ENCODE peak calls at places on chromosomes 16 and 17, in six cellular contexts. V is right atrium auricular region, W is lung, G is tibial nerve, Z is body of pancreas, B is GM23338. U is an unnamed sample.

GRCh38 chr16:31428277-31428597 is at the start of gene COX6A2:
- DNase-seq in V (no peak), W (no peak), G (no peak), Z (no peak), B (peak), U (no peak)

GRCh38 chr16:22732959-22733358 is 81.0 kb upstream of the HS3ST2 start:
- DNase-seq in V (no peak), W (no peak), G (no peak), Z (no peak), B (no peak), U (no peak)

GRCh38 chr17:10314332-10314731 is 58.5 kb downstream of the MYH13 start:
- DNase-seq in V (no peak), W (no peak), G (no peak), Z (no peak), B (no peak), U (no peak)

GRCh38 chr16:4767872-4768548 is 1.0 kb upstream of the ZNF500 start:
- DNase-seq in V (no peak), W (no peak), G (peak), Z (peak), B (no peak), U (no peak)

GRCh38 chr16:85227924-85228462 is 115.7 kb upstream of the CIBAR2 start:
- DNase-seq in V (no peak), W (no peak), G (no peak), Z (no peak), B (peak), U (no peak)

GRCh38 chr17:80941743-80942211 is 49.9 kb upstream of the CHMP6 start:
- DNase-seq in V (no peak), W (no peak), G (no peak), Z (no peak), B (no peak), U (no peak)

GRCh38 chr16:49652441-49653175 is 203.3 kb downstream of the ZNF423 start:
- DNase-seq in V (peak), W (no peak), G (peak), Z (no peak), B (no peak), U (no peak)

GRCh38 chr17:4938670-4939553 is 934 bp downstream of the SLC25A11 start:
- DNase-seq in V (no peak), W (no peak), G (no peak), Z (no peak), B (no peak), U (no peak)

GRCh38 chr17:44636562-44636961 is 19.7 kb upstream of the MEIOC start:
- DNase-seq in V (no peak), W (no peak), G (no peak), Z (no peak), B (peak), U (no peak)

GRCh38 chr17:39981207-39982068 is 831 bp downstream of the PSMD3 start:
- DNase-seq in V (no peak), W (no peak), G (no peak), Z (no peak), B (no peak), U (no peak)

GRCh38 chr17:38982858-38983746 is 15.9 kb upstream of the FBXO47 start:
- DNase-seq in V (no peak), W (no peak), G (peak), Z (peak), B (peak), U (no peak)

GRCh38 chr16:75589301-75589700 is 23.1 kb downstream of the GABARAPL2 start:
- DNase-seq in V (peak), W (no peak), G (no peak), Z (no peak), B (no peak), U (no peak)

GRCh38 chr16:19691161-19691850 is 26.7 kb downstream of the KNOP1 start:
- DNase-seq in V (no peak), W (no peak), G (peak), Z (no peak), B (no peak), U (no peak)

GRCh38 chr16:71807905-71808592 is 585 bp downstream of the AP1G1 start:
- DNase-seq in V (no peak), W (no peak), G (no peak), Z (peak), B (peak), U (peak)

GRCh38 chr16:82631701-82632685 is 5.2 kb downstream of the CDH13 start:
- DNase-seq in V (no peak), W (no peak), G (no peak), Z (no peak), B (peak), U (no peak)

GRCh38 chr17:32275060-32276042 is 9.7 kb downstream of the RHBDL3 start:
- DNase-seq in V (no peak), W (no peak), G (no peak), Z (no peak), B (peak), U (no peak)

GRCh38 chr16:31475949-31476304 is 4.0 kb downstream of the TGFB1I1 start:
- DNase-seq in V (no peak), W (peak), G (no peak), Z (no peak), B (peak), U (no peak)

GRCh38 chr17:57767561-57767960 is 22.5 kb upstream of the CCDC182 start:
- DNase-seq in V (no peak), W (no peak), G (no peak), Z (no peak), B (peak), U (no peak)

GRCh38 chr16:72371307-72372081 is 199.5 kb upstream of the PMFBP1 start:
- DNase-seq in V (no peak), W (no peak), G (no peak), Z (no peak), B (peak), U (no peak)

GRCh38 chr17:69388791-69389442 is 25.6 kb upstream of the MAP2K6 start:
- DNase-seq in V (no peak), W (no peak), G (no peak), Z (no peak), B (no peak), U (no peak)

GRCh38 chr16:68496689-68497088 is 42.4 kb upstream of the ZFP90 start:
- DNase-seq in V (no peak), W (no peak), G (no peak), Z (no peak), B (no peak), U (no peak)

GRCh38 chr17:57861000-57861736 is 11.3 kb upstream of the MRPS23 start:
- DNase-seq in V (no peak), W (peak), G (no peak), Z (peak), B (peak), U (no peak)

GRCh38 chr17:50283714-50284432 is 9.6 kb downstream of the TMEM92 start:
- DNase-seq in V (no peak), W (no peak), G (no peak), Z (no peak), B (no peak), U (no peak)

GRCh38 chr17:79883202-79883601 is 44.0 kb upstream of the CBX4 start:
- DNase-seq in V (no peak), W (no peak), G (no peak), Z (no peak), B (no peak), U (no peak)

GRCh38 chr16:53984936-53985335 is 281.0 kb downstream of the FTO start:
- DNase-seq in V (no peak), W (no peak), G (no peak), Z (no peak), B (no peak), U (no peak)

GRCh38 chr16:30369091-30369937 is 980 bp downstream of the TBC1D10B start:
- DNase-seq in V (no peak), W (no peak), G (no peak), Z (no peak), B (peak), U (no peak)

GRCh38 chr17:18181358-18181757 is 2.3 kb upstream of the ALKBH5 start:
- DNase-seq in V (no peak), W (no peak), G (no peak), Z (no peak), B (no peak), U (no peak)

GRCh38 chr16:85611455-85612190 is 1.5 kb upstream of the GSE1 start:
- DNase-seq in V (peak), W (peak), G (peak), Z (peak), B (peak), U (peak)

GRCh38 chr16:52976539-52977167 is 76.0 kb downstream of the CHD9NB start:
- DNase-seq in V (no peak), W (no peak), G (peak), Z (no peak), B (peak), U (no peak)

GRCh38 chr16:51163366-51163765 is 12.3 kb upstream of the SALL1 start:
- DNase-seq in V (no peak), W (no peak), G (no peak), Z (no peak), B (no peak), U (no peak)

GRCh38 chr17:50467855-50468119 is 893 bp downstream of the CHAD start:
- DNase-seq in V (no peak), W (no peak), G (no peak), Z (no peak), B (no peak), U (peak)

GRCh38 chr17:29176500-29177351 is 3.5 kb downstream of the MYO18A start:
- DNase-seq in V (no peak), W (peak), G (no peak), Z (peak), B (peak), U (no peak)

GRCh38 chr17:80890551-80890930 is 101.1 kb upstream of the CHMP6 start:
- DNase-seq in V (no peak), W (no peak), G (no peak), Z (no peak), B (no peak), U (no peak)

GRCh38 chr16:31386157-31386984 is 6.8 kb upstream of the ITGAD start:
- DNase-seq in V (no peak), W (no peak), G (no peak), Z (peak), B (peak), U (no peak)

GRCh38 chr17:37490022-37490587 is 414 bp downstream of the DUSP14 start:
- DNase-seq in V (no peak), W (peak), G (peak), Z (peak), B (peak), U (peak)
- TF ChIP-seq CTCF in V (peak), W (no peak), G (peak), Z (peak), B (peak), U (no peak)

DNA sequence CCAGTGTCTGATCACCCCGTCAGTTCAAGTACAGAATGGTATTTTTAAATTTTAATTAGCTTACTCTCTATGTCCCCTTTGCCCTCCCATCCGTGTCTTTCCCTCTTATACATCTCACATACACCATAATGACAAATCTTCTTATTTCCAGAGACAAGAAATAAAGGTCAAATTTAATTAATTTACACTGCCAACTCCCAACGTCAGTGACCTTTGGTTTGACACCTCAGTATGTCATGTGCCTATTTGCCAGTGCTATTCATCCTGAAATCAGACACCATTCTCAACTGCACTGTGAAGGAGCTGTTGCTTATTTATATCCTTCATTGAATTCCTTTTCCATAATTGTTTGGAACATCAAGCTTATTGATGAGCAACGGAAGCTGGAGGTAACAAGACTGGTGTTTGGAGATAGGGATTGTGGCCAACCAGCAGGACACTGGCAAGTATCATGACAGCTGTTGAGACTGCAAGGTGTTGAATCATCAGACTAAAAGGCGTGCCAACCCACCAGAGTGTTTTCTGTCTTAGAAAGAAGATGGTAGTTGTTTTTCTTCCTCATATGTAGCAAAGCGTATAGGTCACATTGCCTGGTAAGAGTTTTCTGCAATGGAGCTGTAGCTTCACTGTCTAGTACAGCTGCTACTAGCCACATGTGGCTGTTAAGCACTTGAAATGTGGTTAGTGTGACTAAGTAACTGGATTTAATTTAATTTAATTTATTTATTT is 12.5 kb downstream of the CALCOCO2 start:
- DNase-seq in V (no peak), W (no peak), G (no peak), Z (no peak), B (no peak), U (no peak)
- H3K4me3 ChIP-seq in V (no peak), W (no peak), G (peak), Z (no peak), B (no peak), U (peak)

GRCh38 chr17:8150194-8151119 is 1.7 kb downstream of the PER1 start:
- DNase-seq in V (no peak), W (no peak), G (peak), Z (peak), B (peak), U (peak)
- H3K27ac ChIP-seq in V (peak), W (peak), G (peak), Z (peak), B (no peak), U (peak)

DNA sequence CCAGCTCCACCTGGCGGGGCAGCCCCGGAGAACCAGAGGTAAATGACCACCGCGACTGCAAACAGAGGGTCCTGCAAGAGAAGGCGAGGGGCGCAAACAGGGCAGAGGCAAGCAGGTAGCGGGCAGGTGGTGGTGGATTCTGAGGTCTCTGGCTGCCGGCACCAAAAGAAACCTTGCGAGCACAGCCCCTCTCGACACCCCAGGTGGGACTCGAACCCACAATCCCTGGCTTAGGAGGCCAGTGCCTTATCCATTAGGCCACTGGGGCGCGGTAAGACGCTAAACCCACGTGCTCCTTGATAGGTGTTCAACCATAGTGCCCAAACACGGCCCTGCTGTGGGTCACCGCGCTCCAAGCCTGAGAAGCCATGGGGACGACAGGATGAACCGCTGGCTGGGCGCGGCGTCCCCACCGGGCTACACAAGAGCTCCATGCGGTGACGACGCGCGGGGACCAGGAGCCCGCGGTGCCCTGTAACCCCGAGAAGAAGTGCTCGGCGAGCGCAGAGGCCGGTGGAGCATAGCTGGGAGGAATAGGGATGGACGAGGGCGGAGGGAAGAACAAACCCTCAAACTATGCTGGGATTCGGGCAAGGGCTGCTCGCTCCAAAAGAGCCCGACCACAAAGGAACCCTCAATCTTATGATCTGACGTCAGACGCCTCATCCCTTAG is 12.4 kb downstream of the ATP5PD start:
- DNase-seq in V (peak), W (peak), G (peak), Z (peak), B (peak), U (peak)
- TF ChIP-seq CTCF in V (no peak), W (no peak), G (peak), Z (peak), B (peak), U (no peak)

DNA sequence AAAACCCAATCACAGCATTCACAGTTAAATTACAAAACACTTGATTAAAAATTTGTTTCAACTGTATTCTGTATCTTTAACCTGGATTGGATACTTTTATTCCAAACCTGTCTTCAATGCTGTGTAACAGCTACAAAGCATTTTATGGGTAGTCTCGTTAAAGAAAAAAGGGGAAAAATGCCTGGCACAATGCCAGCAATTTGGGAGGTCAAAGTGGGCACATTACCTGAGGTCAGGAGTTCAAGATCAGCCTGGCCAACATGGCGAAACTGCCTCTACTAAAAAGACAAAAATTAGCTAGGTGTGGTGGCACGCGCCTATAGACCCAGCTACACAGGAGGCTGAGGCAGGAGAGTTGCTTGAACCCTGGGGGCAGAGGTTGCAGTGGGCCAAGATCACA is 4.0 kb downstream of the GNA13 start:
- DNase-seq in V (no peak), W (no peak), G (no peak), Z (no peak), B (no peak), U (no peak)
- H3K4me3 ChIP-seq in V (no peak), W (no peak), G (no peak), Z (no peak), B (no peak), U (no peak)

GRCh38 chr16:87960851-87961250 is 9.6 kb downstream of the BANP start:
- DNase-seq in V (no peak), W (no peak), G (no peak), Z (no peak), B (no peak), U (no peak)

GRCh38 chr16:87964049-87964448 is 12.8 kb downstream of the BANP start:
- DNase-seq in V (no peak), W (no peak), G (no peak), Z (no peak), B (no peak), U (no peak)

GRCh38 chr16:87965973-87966667 is 14.9 kb downstream of the BANP start:
- DNase-seq in V (no peak), W (no peak), G (no peak), Z (no peak), B (no peak), U (no peak)

GRCh38 chr16:87965417-87965816 is 14.2 kb downstream of the BANP start:
- DNase-seq in V (no peak), W (no peak), G (no peak), Z (no peak), B (peak), U (no peak)

DNA sequence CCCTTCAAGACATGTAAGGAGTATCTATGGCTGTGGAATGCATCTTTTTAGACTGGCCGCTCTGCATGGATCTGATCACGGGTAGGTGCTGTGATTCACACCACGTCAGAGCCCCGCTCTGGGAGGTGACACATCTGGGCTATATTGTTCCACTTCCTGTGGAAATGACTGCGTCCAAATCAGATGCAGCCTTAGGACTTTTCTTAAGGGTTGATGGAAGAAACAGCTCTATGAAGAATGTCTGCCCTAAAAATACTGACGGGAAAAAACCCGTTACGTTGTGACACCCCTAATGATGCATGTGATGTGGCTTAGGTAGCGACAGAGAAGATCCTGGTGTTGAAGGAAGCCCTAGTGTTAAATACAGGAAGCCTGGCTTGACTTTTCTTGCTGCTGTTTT is 12.2 kb downstream of the BANP start:
- DNase-seq in V (no peak), W (no peak), G (no peak), Z (no peak), B (no peak), U (no peak)
- H3K27ac ChIP-seq in V (peak), W (peak), G (no peak), Z (no peak), B (no peak), U (peak)

GRCh38 chr17:7252176-7253043 is at the start of gene ELP5:
- DNase-seq in V (peak), W (peak), G (peak), Z (peak), B (peak), U (peak)
- TF ChIP-seq CTCF in V (peak), W (peak), G (peak), Z (peak), B (peak), U (no peak)

GRCh38 chr16:89256651-89257254 is 39.2 kb downstream of the ZNF778 start:
- DNase-seq in V (peak), W (peak), G (no peak), Z (no peak), B (peak), U (no peak)
- H3K4me3 ChIP-seq in V (peak), W (peak), G (peak), Z (no peak), B (peak), U (peak)

GRCh38 chr17:63699638-63700527 is at the start of gene LIMD2:
- DNase-seq in V (no peak), W (no peak), G (no peak), Z (peak), B (peak), U (peak)
- H3K27ac ChIP-seq in V (peak), W (peak), G (peak), Z (peak), B (peak), U (peak)